ENCODE peak calls at places on chromosomes 7 and 10, in nine cellular contexts. One of them, this sample, is unnamed. For H3K4me1, the result is how much of the 10 kb centered on the place peaks cover.

GRCh38 chr7:28172976-28173375 is 7.6 kb downstream of the JAZF1 start:
- DNase-seq in transverse colon: no peak
- DNase-seq in GM12878: no peak
- DNase-seq in SK-N-SH: no peak
- DNase-seq in stomach: no peak
- DNase-seq in K562: no peak
- DNase-seq in sigmoid colon: no peak
- DNase-seq in HepG2: no peak
- DNase-seq in upper lobe of left lung: no peak
- DNase-seq in this sample: no peak

GRCh38 chr7:2248984-2249694 is 7.1 kb downstream of the NUDT1 start:
- DNase-seq in transverse colon: peak
- DNase-seq in GM12878: peak
- DNase-seq in SK-N-SH: peak
- DNase-seq in stomach: no peak
- DNase-seq in K562: no peak
- DNase-seq in sigmoid colon: no peak
- DNase-seq in HepG2: no peak
- DNase-seq in upper lobe of left lung: peak
- DNase-seq in this sample: no peak

GRCh38 chr7:91836065-91836368 is 44.5 kb downstream of the MTERF1 start:
- DNase-seq in transverse colon: no peak
- DNase-seq in GM12878: no peak
- DNase-seq in SK-N-SH: no peak
- DNase-seq in stomach: no peak
- DNase-seq in K562: no peak
- DNase-seq in sigmoid colon: no peak
- DNase-seq in HepG2: no peak
- DNase-seq in upper lobe of left lung: no peak
- DNase-seq in this sample: no peak

GRCh38 chr10:73853196-73853595 is 21.2 kb downstream of the CAMK2G start:
- DNase-seq in transverse colon: no peak
- DNase-seq in GM12878: no peak
- DNase-seq in SK-N-SH: no peak
- DNase-seq in stomach: no peak
- DNase-seq in K562: no peak
- DNase-seq in sigmoid colon: peak
- DNase-seq in HepG2: no peak
- DNase-seq in upper lobe of left lung: no peak
- DNase-seq in this sample: no peak

GRCh38 chr10:51918921-51919325 is 219.5 kb upstream of the CSTF2T start:
- DNase-seq in transverse colon: no peak
- DNase-seq in GM12878: no peak
- DNase-seq in SK-N-SH: no peak
- DNase-seq in stomach: no peak
- DNase-seq in K562: no peak
- DNase-seq in sigmoid colon: no peak
- DNase-seq in HepG2: no peak
- DNase-seq in upper lobe of left lung: no peak
- DNase-seq in this sample: no peak

GRCh38 chr10:103168436-103168835 is 24.6 kb downstream of the NT5C2 start:
- DNase-seq in transverse colon: no peak
- DNase-seq in GM12878: no peak
- DNase-seq in SK-N-SH: no peak
- DNase-seq in stomach: no peak
- DNase-seq in K562: no peak
- DNase-seq in sigmoid colon: no peak
- DNase-seq in HepG2: no peak
- DNase-seq in upper lobe of left lung: no peak
- DNase-seq in this sample: no peak

GRCh38 chr7:34069676-34070075 is 164.3 kb downstream of the BMPER start:
- DNase-seq in transverse colon: no peak
- DNase-seq in GM12878: no peak
- DNase-seq in SK-N-SH: no peak
- DNase-seq in stomach: no peak
- DNase-seq in K562: no peak
- DNase-seq in sigmoid colon: no peak
- DNase-seq in HepG2: peak
- DNase-seq in upper lobe of left lung: no peak
- DNase-seq in this sample: no peak

GRCh38 chr10:124685251-124685650 is 58.9 kb downstream of the FAM53B start:
- DNase-seq in transverse colon: peak
- DNase-seq in GM12878: no peak
- DNase-seq in SK-N-SH: no peak
- DNase-seq in stomach: no peak
- DNase-seq in K562: no peak
- DNase-seq in sigmoid colon: peak
- DNase-seq in HepG2: no peak
- DNase-seq in upper lobe of left lung: peak
- DNase-seq in this sample: no peak

GRCh38 chr7:74302745-74303221 is 13.6 kb downstream of the CLIP2 start:
- DNase-seq in transverse colon: no peak
- DNase-seq in GM12878: no peak
- DNase-seq in SK-N-SH: peak
- DNase-seq in stomach: no peak
- DNase-seq in K562: no peak
- DNase-seq in sigmoid colon: no peak
- DNase-seq in HepG2: no peak
- DNase-seq in upper lobe of left lung: no peak
- DNase-seq in this sample: no peak

GRCh38 chr7:156895024-156895780 is 2.2 kb upstream of the LMBR1 start:
- DNase-seq in transverse colon: no peak
- DNase-seq in GM12878: no peak
- DNase-seq in SK-N-SH: no peak
- DNase-seq in stomach: no peak
- DNase-seq in K562: peak
- DNase-seq in sigmoid colon: no peak
- DNase-seq in HepG2: no peak
- DNase-seq in upper lobe of left lung: peak
- DNase-seq in this sample: no peak

GRCh38 chr7:157299317-157299612 is 37.5 kb upstream of the DNAJB6 start:
- DNase-seq in transverse colon: no peak
- DNase-seq in GM12878: no peak
- DNase-seq in SK-N-SH: no peak
- DNase-seq in stomach: no peak
- DNase-seq in K562: no peak
- DNase-seq in sigmoid colon: no peak
- DNase-seq in HepG2: no peak
- DNase-seq in upper lobe of left lung: no peak
- DNase-seq in this sample: no peak

GRCh38 chr10:48456361-48456804 is 148.5 kb downstream of the ARHGAP22 start:
- DNase-seq in transverse colon: peak
- DNase-seq in GM12878: no peak
- DNase-seq in SK-N-SH: peak
- DNase-seq in stomach: peak
- DNase-seq in K562: peak
- DNase-seq in sigmoid colon: peak
- DNase-seq in HepG2: no peak
- DNase-seq in upper lobe of left lung: peak
- DNase-seq in this sample: no peak

GRCh38 chr10:125016611-125017202 is 74.8 kb downstream of the ZRANB1 start:
- DNase-seq in transverse colon: no peak
- DNase-seq in GM12878: no peak
- DNase-seq in SK-N-SH: no peak
- DNase-seq in stomach: no peak
- DNase-seq in K562: no peak
- DNase-seq in sigmoid colon: peak
- DNase-seq in HepG2: no peak
- DNase-seq in upper lobe of left lung: no peak
- DNase-seq in this sample: no peak

GRCh38 chr10:128421731-128422130 is 295.5 kb upstream of the MKI67 start:
- DNase-seq in transverse colon: no peak
- DNase-seq in GM12878: no peak
- DNase-seq in SK-N-SH: no peak
- DNase-seq in stomach: no peak
- DNase-seq in K562: no peak
- DNase-seq in sigmoid colon: no peak
- DNase-seq in HepG2: peak
- DNase-seq in upper lobe of left lung: no peak
- DNase-seq in this sample: peak

GRCh38 chr7:101950450-101951119 is 133.2 kb downstream of the CUX1 start:
- DNase-seq in transverse colon: no peak
- DNase-seq in GM12878: no peak
- DNase-seq in SK-N-SH: no peak
- DNase-seq in stomach: no peak
- DNase-seq in K562: peak
- DNase-seq in sigmoid colon: peak
- DNase-seq in HepG2: no peak
- DNase-seq in upper lobe of left lung: no peak
- DNase-seq in this sample: no peak

GRCh38 chr10:91798736-91799579 is 732 bp downstream of the TNKS2 start:
- DNase-seq in transverse colon: peak
- DNase-seq in GM12878: no peak
- DNase-seq in SK-N-SH: no peak
- DNase-seq in stomach: peak
- DNase-seq in K562: peak
- DNase-seq in sigmoid colon: peak
- DNase-seq in HepG2: peak
- DNase-seq in upper lobe of left lung: peak
- DNase-seq in this sample: no peak

GRCh38 chr10:28125701-28126100 is 126.8 kb upstream of the ODAD2 start:
- DNase-seq in transverse colon: no peak
- DNase-seq in GM12878: no peak
- DNase-seq in SK-N-SH: no peak
- DNase-seq in stomach: no peak
- DNase-seq in K562: no peak
- DNase-seq in sigmoid colon: no peak
- DNase-seq in HepG2: no peak
- DNase-seq in upper lobe of left lung: no peak
- DNase-seq in this sample: no peak

GRCh38 chr7:128914566-128915151 is 4.2 kb upstream of the KCP start:
- DNase-seq in transverse colon: no peak
- DNase-seq in GM12878: no peak
- DNase-seq in SK-N-SH: peak
- DNase-seq in stomach: no peak
- DNase-seq in K562: no peak
- DNase-seq in sigmoid colon: peak
- DNase-seq in HepG2: no peak
- DNase-seq in upper lobe of left lung: no peak
- DNase-seq in this sample: no peak

GRCh38 chr7:138880881-138881577 is 83.0 kb upstream of the ATP6V0A4 start:
- DNase-seq in transverse colon: no peak
- DNase-seq in GM12878: no peak
- DNase-seq in SK-N-SH: peak
- DNase-seq in stomach: peak
- DNase-seq in K562: no peak
- DNase-seq in sigmoid colon: no peak
- DNase-seq in HepG2: no peak
- DNase-seq in upper lobe of left lung: no peak
- DNase-seq in this sample: no peak

GRCh38 chr7:43647314-43647691 is 64.4 kb downstream of the STK17A start:
- DNase-seq in transverse colon: no peak
- DNase-seq in GM12878: no peak
- DNase-seq in SK-N-SH: no peak
- DNase-seq in stomach: no peak
- DNase-seq in K562: no peak
- DNase-seq in sigmoid colon: no peak
- DNase-seq in HepG2: no peak
- DNase-seq in upper lobe of left lung: no peak
- DNase-seq in this sample: no peak

GRCh38 chr10:126661841-126662520 is 8.5 kb downstream of the C10orf90 start:
- DNase-seq in transverse colon: no peak
- DNase-seq in GM12878: no peak
- DNase-seq in SK-N-SH: no peak
- DNase-seq in stomach: no peak
- DNase-seq in K562: no peak
- DNase-seq in sigmoid colon: no peak
- DNase-seq in HepG2: no peak
- DNase-seq in upper lobe of left lung: no peak
- DNase-seq in this sample: no peak

GRCh38 chr7:67518580-67518979 is 521.9 kb downstream of the TYW1 start:
- DNase-seq in transverse colon: no peak
- DNase-seq in GM12878: no peak
- DNase-seq in SK-N-SH: no peak
- DNase-seq in stomach: no peak
- DNase-seq in K562: no peak
- DNase-seq in sigmoid colon: no peak
- DNase-seq in HepG2: no peak
- DNase-seq in upper lobe of left lung: no peak
- DNase-seq in this sample: no peak
- TF ChIP-seq POLR2AphosphoS5 in transverse colon: no peak
- TF ChIP-seq POLR2AphosphoS5 in GM12878: no peak
- TF ChIP-seq POLR2AphosphoS5 in SK-N-SH: no peak
- TF ChIP-seq POLR2AphosphoS5 in stomach: no peak
- TF ChIP-seq POLR2AphosphoS5 in K562: no peak
- TF ChIP-seq POLR2AphosphoS5 in sigmoid colon: no peak
- TF ChIP-seq POLR2AphosphoS5 in HepG2: no peak
- TF ChIP-seq POLR2AphosphoS5 in upper lobe of left lung: peak
- TF ChIP-seq POLR2AphosphoS5 in this sample: no peak

GRCh38 chr10:30037620-30038336 is 21.6 kb downstream of the JCAD start:
- DNase-seq in transverse colon: no peak
- DNase-seq in GM12878: no peak
- DNase-seq in SK-N-SH: no peak
- DNase-seq in stomach: no peak
- DNase-seq in K562: no peak
- DNase-seq in sigmoid colon: no peak
- DNase-seq in HepG2: no peak
- DNase-seq in upper lobe of left lung: no peak
- DNase-seq in this sample: no peak
- TF ChIP-seq EP300 in transverse colon: no peak
- TF ChIP-seq EP300 in GM12878: no peak
- TF ChIP-seq EP300 in SK-N-SH: no peak
- TF ChIP-seq EP300 in stomach: no peak
- TF ChIP-seq EP300 in K562: no peak
- TF ChIP-seq EP300 in sigmoid colon: no peak
- TF ChIP-seq EP300 in HepG2: no peak
- TF ChIP-seq EP300 in upper lobe of left lung: no peak
- TF ChIP-seq EP300 in this sample: no peak

GRCh38 chr10:88006261-88006660 is 142.8 kb downstream of the PTEN start:
- DNase-seq in transverse colon: no peak
- DNase-seq in GM12878: no peak
- DNase-seq in SK-N-SH: no peak
- DNase-seq in stomach: no peak
- DNase-seq in K562: no peak
- DNase-seq in sigmoid colon: no peak
- DNase-seq in HepG2: no peak
- DNase-seq in upper lobe of left lung: no peak
- DNase-seq in this sample: no peak
- H3K4me1 ChIP-seq in transverse colon: under half
- H3K4me1 ChIP-seq in GM12878: under half
- H3K4me1 ChIP-seq in SK-N-SH: under half
- H3K4me1 ChIP-seq in stomach: under half
- H3K4me1 ChIP-seq in K562: under half
- H3K4me1 ChIP-seq in sigmoid colon: under half
- H3K4me1 ChIP-seq in HepG2: under half
- H3K4me1 ChIP-seq in upper lobe of left lung: under half
- H3K4me1 ChIP-seq in this sample: under half

DNA sequence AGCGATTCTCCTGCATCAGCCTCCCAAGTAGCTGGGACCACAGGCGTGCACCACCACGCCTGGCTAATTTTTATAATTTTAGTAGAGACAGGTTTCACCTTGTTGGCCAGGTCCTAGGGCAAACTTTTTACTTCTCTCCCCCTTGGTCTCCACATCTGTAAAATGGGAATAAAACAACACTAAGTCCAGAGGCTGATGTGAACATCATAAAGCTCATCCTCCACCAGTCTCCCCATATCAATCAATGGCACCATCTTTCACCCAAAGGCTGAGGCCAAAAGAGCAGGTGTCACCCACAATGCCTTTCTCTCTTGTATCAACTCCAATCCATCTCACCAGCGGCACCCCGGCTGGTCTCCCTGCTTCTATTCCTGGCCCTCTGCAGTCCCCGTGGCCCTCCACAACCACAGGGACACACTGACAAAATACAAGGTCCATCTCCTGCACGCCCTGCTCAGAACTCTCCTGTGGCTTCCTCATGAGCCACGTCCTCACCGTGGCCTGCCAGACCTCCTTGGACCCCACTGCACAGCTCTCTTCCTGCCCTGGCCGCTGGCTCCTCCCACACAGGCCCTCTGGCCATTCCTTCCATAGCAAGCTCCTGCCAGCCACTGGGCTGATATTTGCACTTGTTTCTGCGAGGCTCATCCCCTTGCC is 179.0 kb downstream of the FAM107B start:
- DNase-seq in transverse colon: no peak
- DNase-seq in GM12878: no peak
- DNase-seq in SK-N-SH: no peak
- DNase-seq in stomach: no peak
- DNase-seq in K562: no peak
- DNase-seq in sigmoid colon: no peak
- DNase-seq in HepG2: no peak
- DNase-seq in upper lobe of left lung: no peak
- DNase-seq in this sample: no peak
- TF ChIP-seq POLR2AphosphoS5 in transverse colon: no peak
- TF ChIP-seq POLR2AphosphoS5 in GM12878: peak
- TF ChIP-seq POLR2AphosphoS5 in SK-N-SH: no peak
- TF ChIP-seq POLR2AphosphoS5 in stomach: no peak
- TF ChIP-seq POLR2AphosphoS5 in K562: no peak
- TF ChIP-seq POLR2AphosphoS5 in sigmoid colon: no peak
- TF ChIP-seq POLR2AphosphoS5 in HepG2: no peak
- TF ChIP-seq POLR2AphosphoS5 in upper lobe of left lung: no peak
- TF ChIP-seq POLR2AphosphoS5 in this sample: no peak

This sample was measured in esophagus muscularis mucosa.